ENCODE peak calls at places on chromosomes 12 and 14, in five cellular contexts. S, A, L, T and E are unnamed samples.

GRCh38 chr12:111435661-111436201 is 30.0 kb downstream of the SH2B3 start:
- DNase-seq in S (no peak), A (no peak), L (no peak), T (no peak), E (no peak)

GRCh38 chr12:63090716-63091115 is 60.3 kb downstream of the AVPR1A start:
- DNase-seq in S (no peak), A (no peak), L (no peak), T (no peak), E (no peak)

GRCh38 chr12:7142809-7143465 is 12.8 kb downstream of the CLSTN3 start:
- DNase-seq in S (no peak), A (no peak), L (no peak), T (no peak), E (no peak)

GRCh38 chr12:119340604-119341003 is 6.1 kb downstream of the CCDC60 start:
- DNase-seq in S (no peak), A (no peak), L (no peak), T (no peak), E (no peak)

GRCh38 chr14:41868396-41868795 is 261.7 kb downstream of the LRFN5 start:
- DNase-seq in S (no peak), A (no peak), L (no peak), T (no peak), E (no peak)

GRCh38 chr12:131089526-131090253 is 136.0 kb downstream of the ADGRD1 start:
- DNase-seq in S (no peak), A (no peak), L (no peak), T (no peak), E (no peak)

GRCh38 chr14:63542231-63542999 is 762 bp downstream of the PPP2R5E start:
- DNase-seq in S (peak; percentile 36), A (no peak), L (no peak), T (peak; percentile 14), E (no peak)

GRCh38 chr14:35438910-35439713 is 34.6 kb upstream of the NFKBIA start:
- DNase-seq in S (no peak), A (peak; percentile 39), L (peak; percentile 52), T (peak; percentile 37), E (no peak)

GRCh38 chr14:29521526-29522137 is 406.0 kb downstream of the PRKD1 start:
- DNase-seq in S (peak; percentile 51), A (no peak), L (no peak), T (peak; percentile 21), E (peak; percentile 21)

GRCh38 chr14:92880851-92881250 is 42.1 kb upstream of the CHGA start:
- DNase-seq in S (peak; percentile 55), A (no peak), L (peak; percentile 62), T (no peak), E (peak; percentile 41)

GRCh38 chr14:35878272-35879140 is 52.4 kb downstream of the BRMS1L start:
- DNase-seq in S (no peak), A (no peak), L (no peak), T (no peak), E (no peak)

GRCh38 chr14:68137704-68138619 is 318.4 kb downstream of the RAD51B start:
- DNase-seq in S (peak; percentile 70), A (no peak), L (peak; percentile 77), T (peak; percentile 74), E (peak; percentile 58)

GRCh38 chr12:110012137-110012536 is 12.9 kb downstream of the ANKRD13A start:
- DNase-seq in S (no peak), A (no peak), L (peak; percentile 37), T (no peak), E (no peak)

GRCh38 chr12:20011200-20011599 is 357.1 kb upstream of the PDE3A start:
- DNase-seq in S (no peak), A (no peak), L (no peak), T (no peak), E (no peak)

GRCh38 chr12:101027200-101027599 is 182.8 kb downstream of the SLC5A8 start:
- DNase-seq in S (peak; percentile 16), A (no peak), L (no peak), T (no peak), E (no peak)

GRCh38 chr12:13164271-13164670 is 32.3 kb upstream of the EMP1 start:
- DNase-seq in S (no peak), A (no peak), L (no peak), T (no peak), E (no peak)

GRCh38 chr12:111443086-111443485 is 37.4 kb downstream of the SH2B3 start:
- DNase-seq in S (no peak), A (no peak), L (no peak), T (no peak), E (no peak)

GRCh38 chr12:79373896-79374499 is 316.8 kb downstream of the PAWR start:
- DNase-seq in S (peak; percentile 61), A (no peak), L (peak; percentile 9), T (peak; percentile 63), E (no peak)

GRCh38 chr12:52413787-52414345 is 7.7 kb upstream of the KRT82 start:
- DNase-seq in S (peak; percentile 43), A (no peak), L (no peak), T (no peak), E (no peak)

GRCh38 chr12:6352198-6353173 is 10.6 kb upstream of the TNFRSF1A start:
- DNase-seq in S (no peak), A (no peak), L (no peak), T (no peak), E (no peak)

GRCh38 chr14:26415618-26416123 is 182.2 kb downstream of the NOVA1 start:
- DNase-seq in S (no peak), A (no peak), L (no peak), T (no peak), E (no peak)

GRCh38 chr12:49483621-49484020 is 55.2 kb upstream of the KCNH3 start:
- DNase-seq in S (no peak), A (no peak), L (no peak), T (no peak), E (no peak)

GRCh38 chr12:52884526-52885293 is 20.2 kb downstream of the KRT8 start:
- DNase-seq in S (peak; percentile 92), A (no peak), L (peak; percentile 97), T (peak; percentile 81), E (no peak)

GRCh38 chr12:20493924-20494323 is 125.6 kb downstream of the PDE3A start:
- DNase-seq in S (no peak), A (no peak), L (no peak), T (no peak), E (no peak)

GRCh38 chr14:59848671-59849070 is 21.9 kb downstream of the RTN1 start:
- DNase-seq in S (no peak), A (no peak), L (no peak), T (no peak), E (no peak)

GRCh38 chr14:56102901-56103409 is 15.3 kb upstream of the PELI2 start:
- DNase-seq in S (no peak), A (no peak), L (no peak), T (no peak), E (no peak)

GRCh38 chr12:97148941-97149559 is 242.0 kb downstream of the NEDD1 start:
- DNase-seq in S (peak; percentile 85), A (no peak), L (peak; percentile 56), T (peak; percentile 63), E (peak; percentile 88)

GRCh38 chr14:74980746-74981661 is 21.7 kb upstream of the EIF2B2 start:
- DNase-seq in S (peak; percentile 55), A (no peak), L (no peak), T (peak; percentile 16), E (no peak)

GRCh38 chr12:92556141-92556540 is 146.6 kb upstream of the PLEKHG7 start:
- DNase-seq in S (no peak), A (no peak), L (no peak), T (no peak), E (no peak)

DNA sequence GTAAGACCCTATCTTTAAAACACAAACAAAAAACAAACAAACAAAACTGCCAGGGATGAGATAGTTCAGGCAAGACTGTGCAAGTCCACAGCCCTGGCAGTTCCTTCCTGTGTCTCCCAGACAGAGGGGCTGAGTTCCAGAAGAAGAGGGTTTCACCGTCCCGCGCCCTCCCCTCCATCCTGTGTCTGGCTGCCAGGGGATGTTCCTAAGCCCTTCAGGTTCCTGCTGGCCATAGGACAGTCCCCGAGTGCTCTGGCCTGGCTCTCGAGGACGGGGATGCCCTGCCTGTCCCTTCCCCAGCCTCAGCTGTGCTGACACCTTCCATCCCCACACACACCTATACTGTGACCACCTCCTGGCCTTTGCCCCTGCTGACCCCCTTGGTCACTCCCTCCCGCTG is 40.6 kb upstream of the EIF5 start:
- DNase-seq in S (no peak), A (no peak), L (no peak), T (no peak), E (no peak)
- TF ChIP-seq SP1 in S (no peak), A (no peak), L (no peak), T (no peak), E (no peak)

GRCh38 chr12:96146747-96147146 is 47.4 kb upstream of the ELK3 start:
- DNase-seq in S (no peak), A (no peak), L (no peak), T (no peak), E (no peak)
- TF ChIP-seq SP1 in S (no peak), A (no peak), L (no peak), T (no peak), E (no peak)

DNA sequence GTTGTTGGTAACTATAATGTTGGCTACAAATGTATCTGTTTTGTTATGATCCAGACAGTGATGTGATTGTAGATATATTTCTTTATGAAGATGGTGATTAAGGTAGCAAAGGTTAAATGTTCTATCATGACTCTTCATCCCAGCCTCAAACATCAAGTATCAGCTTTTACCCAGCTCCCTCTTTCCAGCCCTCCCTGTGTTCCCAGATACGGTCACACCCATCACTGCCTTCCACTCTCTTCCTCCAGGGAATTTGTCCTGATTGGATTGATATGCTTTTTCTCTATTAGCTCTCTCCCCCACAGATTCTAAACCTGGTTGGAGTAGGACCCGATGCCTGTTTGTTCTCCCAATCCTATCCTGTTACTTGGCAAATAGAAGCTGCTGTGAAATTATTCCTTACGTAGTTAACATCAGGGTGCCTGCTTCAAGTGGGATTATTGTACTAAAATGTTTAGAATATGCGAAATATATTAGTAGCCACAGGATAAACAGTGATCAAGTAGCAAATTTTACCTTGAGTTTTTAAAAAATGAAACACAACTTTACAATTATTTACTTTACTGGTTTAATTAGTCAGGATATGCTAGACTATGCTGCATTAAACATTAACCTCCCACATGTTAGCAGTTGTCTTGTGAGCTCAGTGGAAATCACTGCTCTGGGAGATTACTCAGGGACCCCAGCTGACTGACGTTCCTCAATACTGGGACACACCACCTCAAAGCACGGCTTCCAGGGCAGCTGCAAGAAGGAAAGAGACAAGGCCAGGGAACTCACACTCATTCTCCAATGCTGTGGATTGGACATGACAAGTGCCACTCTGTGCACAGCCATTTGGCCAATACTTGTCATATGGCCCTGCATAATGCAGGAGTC is 165.3 kb downstream of the ALX1 start:
- DNase-seq in S (no peak), A (no peak), L (no peak), T (no peak), E (no peak)
- TF ChIP-seq SP1 in S (no peak), A (no peak), L (no peak), T (no peak), E (no peak)

GRCh38 chr12:122022393-122023338 is 982 bp downstream of the BCL7A start:
- DNase-seq in S (peak; percentile 47), A (no peak), L (no peak), T (peak; percentile 57), E (peak; percentile 62)

GRCh38 chr12:122023339-122024131 is 1.9 kb downstream of the BCL7A start:
- DNase-seq in S (peak; percentile 44), A (no peak), L (peak; percentile 80), T (peak; percentile 45), E (no peak)

GRCh38 chr12:122020795-122021192 is 890 bp upstream of the BCL7A start:
- DNase-seq in S (peak; percentile 29), A (no peak), L (no peak), T (no peak), E (no peak)

GRCh38 chr12:122021193-122021821 is 377 bp upstream of the BCL7A start:
- DNase-seq in S (peak; percentile 47), A (no peak), L (no peak), T (peak; percentile 39), E (peak; percentile 65)

GRCh38 chr12:122021822-122022392 is at the start of gene BCL7A:
- DNase-seq in S (peak; percentile 52), A (no peak), L (peak; percentile 15), T (peak; percentile 81), E (no peak)
- TF ChIP-seq SP1 in S (no peak), A (no peak), L (no peak), T (no peak), E (no peak)